ENCODE peak calls at places on chromosome 15, in five cellular contexts. One of them, this sample, is unnamed.

GRCh38 chr15:22224241-22224671 is 143.9 kb downstream of the OR4M2 start:
- DNase-seq in uterus: no peak
- DNase-seq in A549: no peak
- DNase-seq in neural crest cell: no peak
- DNase-seq in right lobe of liver: no peak
- DNase-seq in this sample: no peak

GRCh38 chr15:61892140-61892539 is 168.1 kb downstream of the VPS13C start:
- DNase-seq in uterus: no peak
- DNase-seq in A549: no peak
- DNase-seq in neural crest cell: no peak
- DNase-seq in right lobe of liver: no peak
- DNase-seq in this sample: no peak

GRCh38 chr15:25408428-25408827 is 30.4 kb downstream of the UBE3A start:
- DNase-seq in uterus: no peak
- DNase-seq in A549: no peak
- DNase-seq in neural crest cell: no peak
- DNase-seq in right lobe of liver: no peak
- DNase-seq in this sample: no peak

GRCh38 chr15:63502843-63503738 is 1.3 kb upstream of the USP3 start:
- DNase-seq in uterus: peak
- DNase-seq in A549: peak
- DNase-seq in neural crest cell: peak
- DNase-seq in right lobe of liver: peak
- DNase-seq in this sample: peak

GRCh38 chr15:72198410-72199270 is 1.1 kb upstream of the GRAMD2A start:
- DNase-seq in uterus: no peak
- DNase-seq in A549: no peak
- DNase-seq in neural crest cell: no peak
- DNase-seq in right lobe of liver: no peak
- DNase-seq in this sample: no peak

GRCh38 chr15:37298271-37298670 is 197.9 kb upstream of the MEIS2 start:
- DNase-seq in uterus: no peak
- DNase-seq in A549: no peak
- DNase-seq in neural crest cell: no peak
- DNase-seq in right lobe of liver: no peak
- DNase-seq in this sample: no peak

GRCh38 chr15:77986891-77987764 is 90.4 kb downstream of the TBC1D2B start:
- DNase-seq in uterus: no peak
- DNase-seq in A549: no peak
- DNase-seq in neural crest cell: no peak
- DNase-seq in right lobe of liver: no peak
- DNase-seq in this sample: no peak

GRCh38 chr15:31346367-31347066 is 19.9 kb downstream of the KLF13 start:
- DNase-seq in uterus: no peak
- DNase-seq in A549: no peak
- DNase-seq in neural crest cell: no peak
- DNase-seq in right lobe of liver: no peak
- DNase-seq in this sample: no peak

GRCh38 chr15:22873204-22873701 is 34.8 kb downstream of the NIPA2 start:
- DNase-seq in uterus: no peak
- DNase-seq in A549: no peak
- DNase-seq in neural crest cell: no peak
- DNase-seq in right lobe of liver: no peak
- DNase-seq in this sample: no peak

GRCh38 chr15:95252404-95252803 is 1021.0 kb downstream of the MCTP2 start:
- DNase-seq in uterus: no peak
- DNase-seq in A549: no peak
- DNase-seq in neural crest cell: no peak
- DNase-seq in right lobe of liver: no peak
- DNase-seq in this sample: no peak

GRCh38 chr15:87755226-87755625 is 501.3 kb downstream of the NTRK3 start:
- DNase-seq in uterus: no peak
- DNase-seq in A549: no peak
- DNase-seq in neural crest cell: no peak
- DNase-seq in right lobe of liver: no peak
- DNase-seq in this sample: no peak

GRCh38 chr15:33766329-33766728 is 202.0 kb upstream of the CHRM5 start:
- DNase-seq in uterus: no peak
- DNase-seq in A549: no peak
- DNase-seq in neural crest cell: no peak
- DNase-seq in right lobe of liver: no peak
- DNase-seq in this sample: no peak

GRCh38 chr15:40106203-40107161 is 2.2 kb downstream of the BMF start:
- DNase-seq in uterus: peak
- DNase-seq in A549: peak
- DNase-seq in neural crest cell: no peak
- DNase-seq in right lobe of liver: peak
- DNase-seq in this sample: peak

GRCh38 chr15:31268911-31269784 is 57.5 kb upstream of the KLF13 start:
- DNase-seq in uterus: peak
- DNase-seq in A549: no peak
- DNase-seq in neural crest cell: no peak
- DNase-seq in right lobe of liver: no peak
- DNase-seq in this sample: no peak

GRCh38 chr15:100861511-100861991 is 18.1 kb upstream of the ALDH1A3 start:
- DNase-seq in uterus: peak
- DNase-seq in A549: no peak
- DNase-seq in neural crest cell: no peak
- DNase-seq in right lobe of liver: no peak
- DNase-seq in this sample: no peak

GRCh38 chr15:47990821-47991220 is 130.0 kb upstream of the SLC24A5 start:
- DNase-seq in uterus: no peak
- DNase-seq in A549: no peak
- DNase-seq in neural crest cell: no peak
- DNase-seq in right lobe of liver: no peak
- DNase-seq in this sample: no peak

GRCh38 chr15:79474252-79474651 is 42.1 kb downstream of the MINAR1 start:
- DNase-seq in uterus: no peak
- DNase-seq in A549: no peak
- DNase-seq in neural crest cell: no peak
- DNase-seq in right lobe of liver: no peak
- DNase-seq in this sample: no peak

GRCh38 chr15:69604050-69604378 is 151.4 kb downstream of the RPLP1 start:
- DNase-seq in uterus: no peak
- DNase-seq in A549: no peak
- DNase-seq in neural crest cell: no peak
- DNase-seq in right lobe of liver: no peak
- DNase-seq in this sample: no peak

GRCh38 chr15:73683624-73684536 is at the start of gene CD276:
- DNase-seq in uterus: peak
- DNase-seq in A549: peak
- DNase-seq in neural crest cell: peak
- DNase-seq in right lobe of liver: peak
- DNase-seq in this sample: no peak

GRCh38 chr15:98635848-98636247 is 12.5 kb upstream of the IGF1R start:
- DNase-seq in uterus: no peak
- DNase-seq in A549: no peak
- DNase-seq in neural crest cell: no peak
- DNase-seq in right lobe of liver: no peak
- DNase-seq in this sample: no peak

GRCh38 chr15:31792611-31793199 is 237.6 kb upstream of the CHRNA7 start:
- DNase-seq in uterus: no peak
- DNase-seq in A549: no peak
- DNase-seq in neural crest cell: no peak
- DNase-seq in right lobe of liver: no peak
- DNase-seq in this sample: no peak

GRCh38 chr15:65165875-65166274 is 19.3 kb downstream of the CLPX start:
- DNase-seq in uterus: no peak
- DNase-seq in A549: no peak
- DNase-seq in neural crest cell: no peak
- DNase-seq in right lobe of liver: no peak
- DNase-seq in this sample: no peak

GRCh38 chr15:79844221-79844620 is 52.6 kb downstream of the MTHFS start:
- DNase-seq in uterus: no peak
- DNase-seq in A549: no peak
- DNase-seq in neural crest cell: no peak
- DNase-seq in right lobe of liver: no peak
- DNase-seq in this sample: no peak

GRCh38 chr15:62606376-62607164 is 436.0 kb upstream of the TPM1 start:
- DNase-seq in uterus: no peak
- DNase-seq in A549: peak
- DNase-seq in neural crest cell: no peak
- DNase-seq in right lobe of liver: no peak
- DNase-seq in this sample: no peak

GRCh38 chr15:90496791-90497190 is 32.9 kb upstream of the CRTC3 start:
- DNase-seq in uterus: no peak
- DNase-seq in A549: no peak
- DNase-seq in neural crest cell: no peak
- DNase-seq in right lobe of liver: no peak
- DNase-seq in this sample: no peak

GRCh38 chr15:65033659-65034269 is 4.3 kb upstream of the MTFMT start:
- DNase-seq in uterus: no peak
- DNase-seq in A549: no peak
- DNase-seq in neural crest cell: no peak
- DNase-seq in right lobe of liver: no peak
- DNase-seq in this sample: no peak

DNA sequence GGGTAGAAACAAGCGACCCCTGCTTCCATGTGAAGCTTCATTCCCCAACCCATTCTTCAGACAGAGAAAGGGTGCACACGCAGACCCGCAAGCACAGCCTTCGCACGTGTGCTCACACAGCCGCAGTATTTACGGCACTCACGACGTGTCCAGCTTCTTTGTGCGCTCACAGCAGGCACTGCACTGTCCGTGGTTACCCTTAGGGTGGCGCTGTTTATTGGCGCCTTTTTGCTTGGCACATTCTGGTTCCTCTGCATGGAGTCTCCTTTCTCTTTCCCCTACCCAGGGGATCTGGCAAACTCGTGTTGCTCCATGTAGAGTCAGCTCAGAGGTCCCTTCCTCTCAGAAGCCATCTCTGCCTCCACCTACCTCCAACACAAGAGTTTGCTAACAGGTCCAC is 115.1 kb downstream of the SLCO3A1 start:
- DNase-seq in uterus: no peak
- DNase-seq in A549: no peak
- DNase-seq in neural crest cell: no peak
- DNase-seq in right lobe of liver: no peak
- DNase-seq in this sample: no peak
- TF ChIP-seq CTCF in uterus: no peak
- TF ChIP-seq CTCF in A549: no peak
- TF ChIP-seq CTCF in neural crest cell: peak
- TF ChIP-seq CTCF in right lobe of liver: no peak
- TF ChIP-seq CTCF in this sample: no peak

GRCh38 chr15:67382723-67383122 is 128.1 kb downstream of the IQCH start:
- DNase-seq in uterus: no peak
- DNase-seq in A549: no peak
- DNase-seq in neural crest cell: no peak
- DNase-seq in right lobe of liver: no peak
- DNase-seq in this sample: no peak

GRCh38 chr15:67383903-67384302 is 129.3 kb downstream of the IQCH start:
- DNase-seq in uterus: no peak
- DNase-seq in A549: no peak
- DNase-seq in neural crest cell: no peak
- DNase-seq in right lobe of liver: no peak
- DNase-seq in this sample: no peak

GRCh38 chr15:67384761-67385160 is 130.2 kb downstream of the IQCH start:
- DNase-seq in uterus: no peak
- DNase-seq in A549: no peak
- DNase-seq in neural crest cell: no peak
- DNase-seq in right lobe of liver: no peak
- DNase-seq in this sample: no peak

GRCh38 chr15:67386947-67387346 is 132.4 kb downstream of the IQCH start:
- DNase-seq in uterus: no peak
- DNase-seq in A549: no peak
- DNase-seq in neural crest cell: no peak
- DNase-seq in right lobe of liver: no peak
- DNase-seq in this sample: no peak

DNA sequence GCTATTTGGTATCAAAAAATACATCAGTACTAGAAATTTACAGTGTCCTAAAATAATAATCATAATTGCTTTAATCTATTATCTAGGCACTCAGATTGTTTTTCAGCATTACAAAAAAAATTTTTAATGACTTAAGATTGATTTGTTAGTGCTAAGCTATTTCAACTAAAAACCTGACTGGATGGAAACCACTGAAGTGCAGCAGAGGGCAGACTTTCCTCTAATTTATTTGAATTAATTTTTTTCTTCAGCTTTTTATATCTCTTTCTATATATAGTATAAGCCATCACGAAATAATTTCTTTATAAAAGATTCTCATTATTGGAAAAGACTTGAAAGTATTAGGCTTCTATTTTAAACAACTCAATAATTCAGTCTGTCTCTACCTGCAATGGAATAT is 131.4 kb downstream of the IQCH start:
- DNase-seq in uterus: no peak
- DNase-seq in A549: no peak
- DNase-seq in neural crest cell: no peak
- DNase-seq in right lobe of liver: no peak
- DNase-seq in this sample: no peak
- TF ChIP-seq CTCF in uterus: no peak
- TF ChIP-seq CTCF in A549: peak
- TF ChIP-seq CTCF in neural crest cell: peak
- TF ChIP-seq CTCF in right lobe of liver: no peak
- TF ChIP-seq CTCF in this sample: no peak

GRCh38 chr15:52220251-52220650 is 29.1 kb upstream of the GNB5 start:
- DNase-seq in uterus: no peak
- DNase-seq in A549: no peak
- DNase-seq in neural crest cell: no peak
- DNase-seq in right lobe of liver: no peak
- DNase-seq in this sample: no peak

GRCh38 chr15:52218816-52219215 is 27.6 kb upstream of the GNB5 start:
- DNase-seq in uterus: no peak
- DNase-seq in A549: no peak
- DNase-seq in neural crest cell: no peak
- DNase-seq in right lobe of liver: no peak
- DNase-seq in this sample: no peak

GRCh38 chr15:52214553-52214952 is 23.4 kb upstream of the GNB5 start:
- DNase-seq in uterus: no peak
- DNase-seq in A549: no peak
- DNase-seq in neural crest cell: no peak
- DNase-seq in right lobe of liver: no peak
- DNase-seq in this sample: no peak

GRCh38 chr15:52220896-52221660 is 29.9 kb upstream of the GNB5 start:
- DNase-seq in uterus: no peak
- DNase-seq in A549: no peak
- DNase-seq in neural crest cell: no peak
- DNase-seq in right lobe of liver: no peak
- DNase-seq in this sample: no peak

DNA sequence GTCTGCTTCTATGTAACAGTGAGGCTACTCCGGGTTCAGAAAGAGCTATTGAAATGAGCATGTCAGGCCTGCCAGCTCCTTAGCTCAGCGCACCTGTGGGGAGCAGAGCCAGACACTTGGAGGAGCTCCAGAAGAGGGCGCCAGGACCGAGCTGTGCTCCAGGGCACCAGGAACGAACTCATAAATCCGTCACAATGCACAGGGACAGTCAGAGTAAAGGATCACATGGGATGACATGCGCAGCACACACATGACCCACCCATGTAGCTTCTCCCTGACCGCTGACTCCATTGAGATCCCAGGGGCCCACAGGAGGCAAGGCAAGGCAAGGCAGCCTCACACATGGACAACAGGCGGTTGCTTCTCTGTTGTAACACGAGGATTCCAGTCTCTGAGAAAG is 26.0 kb upstream of the GNB5 start:
- DNase-seq in uterus: no peak
- DNase-seq in A549: peak
- DNase-seq in neural crest cell: no peak
- DNase-seq in right lobe of liver: no peak
- DNase-seq in this sample: no peak
- TF ChIP-seq CTCF in uterus: no peak
- TF ChIP-seq CTCF in A549: peak
- TF ChIP-seq CTCF in neural crest cell: peak
- TF ChIP-seq CTCF in right lobe of liver: no peak
- TF ChIP-seq CTCF in this sample: no peak

GRCh38 chr15:49875392-49875791 is 243.6 kb downstream of the ATP8B4 start:
- DNase-seq in uterus: no peak
- DNase-seq in A549: no peak
- DNase-seq in neural crest cell: no peak
- DNase-seq in right lobe of liver: no peak
- DNase-seq in this sample: no peak
- TF ChIP-seq CTCF in uterus: peak
- TF ChIP-seq CTCF in A549: no peak
- TF ChIP-seq CTCF in neural crest cell: peak
- TF ChIP-seq CTCF in right lobe of liver: peak
- TF ChIP-seq CTCF in this sample: no peak

This sample was measured in activated B cell treated with CpG ODN at 0.5 μM for 24 hours.